ENCODE peak calls at places on chromosomes 7 and 10, in six cellular contexts. B is ACHN, E is NAMALWA, X is HCT116, P is HEK293T, V is GF-D8. G is an unnamed sample.

GRCh38 chr10:2980791-2981360 is 86.5 kb upstream of the PFKP start:
- DNase-seq in B (peak), E (no peak), X (no peak), P (no peak), V (no peak), G (peak)

GRCh38 chr10:102068216-102068615 is 3.1 kb downstream of the HPS6 start:
- DNase-seq in B (peak), E (no peak), X (no peak), P (no peak), V (no peak), G (no peak)

GRCh38 chr7:6167587-6168154 is 104.8 kb downstream of the CYTH3 start:
- DNase-seq in B (no peak), E (no peak), X (no peak), P (no peak), V (no peak), G (no peak)

GRCh38 chr7:82017334-82017943 is 247.6 kb upstream of the HGF start:
- DNase-seq in B (peak), E (peak), X (peak), P (peak), V (no peak), G (peak)

GRCh38 chr7:30074422-30075030 is 46.3 kb downstream of the PLEKHA8 start:
- DNase-seq in B (peak), E (peak), X (peak), P (peak), V (no peak), G (peak)

GRCh38 chr7:28627263-28627653 is 214.9 kb downstream of the CREB5 start:
- DNase-seq in B (no peak), E (no peak), X (no peak), P (no peak), V (no peak), G (no peak)

GRCh38 chr10:46290101-46290884 is 3.5 kb downstream of the ANTXRL start:
- DNase-seq in B (no peak), E (no peak), X (no peak), P (no peak), V (no peak), G (no peak)

GRCh38 chr10:20877554-20877953 is 19.6 kb downstream of the NEBL start:
- DNase-seq in B (no peak), E (no peak), X (no peak), P (no peak), V (no peak), G (no peak)

GRCh38 chr10:14602807-14603538 is 171.7 kb downstream of the FAM107B start:
- DNase-seq in B (no peak), E (peak), X (no peak), P (no peak), V (peak), G (no peak)

GRCh38 chr7:141072548-141073172 is 1.2 kb upstream of the TMEM178B start:
- DNase-seq in B (peak), E (no peak), X (no peak), P (peak), V (no peak), G (peak)

GRCh38 chr10:132001238-132001977 is 19.7 kb upstream of the BNIP3 start:
- DNase-seq in B (peak), E (peak), X (no peak), P (no peak), V (no peak), G (no peak)

GRCh38 chr7:92641921-92642511 is 51.8 kb upstream of the FAM133B start:
- DNase-seq in B (peak), E (no peak), X (no peak), P (no peak), V (no peak), G (peak)

GRCh38 chr7:141558544-141559183 is 7.5 kb downstream of the AGK start:
- DNase-seq in B (no peak), E (no peak), X (no peak), P (no peak), V (no peak), G (no peak)

GRCh38 chr10:72563327-72563932 is 62.4 kb downstream of the MICU1 start:
- DNase-seq in B (no peak), E (no peak), X (no peak), P (no peak), V (no peak), G (peak)

GRCh38 chr7:106110238-106110560 is 1.9 kb downstream of the SYPL1 start:
- DNase-seq in B (peak), E (peak), X (no peak), P (no peak), V (peak), G (peak)

GRCh38 chr7:75869776-75870379 is 9.0 kb upstream of the RHBDD2 start:
- DNase-seq in B (no peak), E (no peak), X (no peak), P (no peak), V (no peak), G (no peak)

GRCh38 chr7:2172311-2173183 is 60.2 kb downstream of the MAD1L1 start:
- DNase-seq in B (no peak), E (no peak), X (no peak), P (no peak), V (no peak), G (no peak)

GRCh38 chr7:108351715-108352114 is 104.5 kb downstream of the NRCAM start:
- DNase-seq in B (no peak), E (no peak), X (no peak), P (no peak), V (no peak), G (no peak)